ENCODE peak calls at places on chromosomes 5 and 9, in eight cellular contexts. One of them, this sample, is unnamed. For H3K4me1, the result is how much of the 10 kb centered on the place peaks cover.

GRCh38 chr9:23379842-23380241 is 446.2 kb downstream of the ELAVL2 start:
- DNase-seq in A549: no peak
- DNase-seq in kidney: no peak
- DNase-seq in Panc1: no peak
- DNase-seq in sigmoid colon: no peak
- DNase-seq in aorta: no peak
- DNase-seq in cardiac muscle cell: no peak
- DNase-seq in HAP-1: no peak
- DNase-seq in this sample: no peak

GRCh38 chr5:149780043-149780737 is 50.1 kb downstream of the PPARGC1B start:
- DNase-seq in cardiac muscle cell: no peak
- DNase-seq in aorta: peak
- DNase-seq in Panc1: no peak
- DNase-seq in HAP-1: no peak
- DNase-seq in A549: no peak
- DNase-seq in kidney: no peak
- DNase-seq in sigmoid colon: no peak
- DNase-seq in this sample: no peak

GRCh38 chr9:80285325-80285724 is 713.6 kb downstream of the TLE4 start:
- DNase-seq in Panc1: no peak
- DNase-seq in cardiac muscle cell: peak
- DNase-seq in sigmoid colon: no peak
- DNase-seq in kidney: no peak
- DNase-seq in HAP-1: no peak
- DNase-seq in A549: no peak
- DNase-seq in aorta: no peak
- DNase-seq in this sample: no peak

GRCh38 chr5:41517909-41518308 is 7.5 kb upstream of the PLCXD3 start:
- DNase-seq in aorta: no peak
- DNase-seq in sigmoid colon: no peak
- DNase-seq in A549: no peak
- DNase-seq in HAP-1: no peak
- DNase-seq in Panc1: no peak
- DNase-seq in cardiac muscle cell: peak
- DNase-seq in kidney: no peak
- DNase-seq in this sample: no peak

GRCh38 chr9:132769895-132770774 is 99.9 kb downstream of the GTF3C4 start:
- DNase-seq in aorta: peak
- DNase-seq in A549: peak
- DNase-seq in cardiac muscle cell: peak
- DNase-seq in HAP-1: no peak
- DNase-seq in sigmoid colon: peak
- DNase-seq in kidney: peak
- DNase-seq in Panc1: no peak
- DNase-seq in this sample: peak

GRCh38 chr5:151651997-151652645 is 34.6 kb downstream of the SPARC start:
- DNase-seq in aorta: peak
- DNase-seq in cardiac muscle cell: peak
- DNase-seq in kidney: peak
- DNase-seq in HAP-1: peak
- DNase-seq in Panc1: peak
- DNase-seq in sigmoid colon: peak
- DNase-seq in A549: peak
- DNase-seq in this sample: peak

GRCh38 chr9:92616199-92617129 is 53.5 kb downstream of the IPPK start:
- DNase-seq in sigmoid colon: peak
- DNase-seq in Panc1: no peak
- DNase-seq in aorta: no peak
- DNase-seq in HAP-1: no peak
- DNase-seq in A549: no peak
- DNase-seq in cardiac muscle cell: no peak
- DNase-seq in kidney: no peak
- DNase-seq in this sample: no peak

GRCh38 chr9:126443144-126443543 is 116.5 kb downstream of the MVB12B start:
- DNase-seq in aorta: no peak
- DNase-seq in cardiac muscle cell: no peak
- DNase-seq in HAP-1: no peak
- DNase-seq in A549: no peak
- DNase-seq in kidney: no peak
- DNase-seq in Panc1: no peak
- DNase-seq in sigmoid colon: peak
- DNase-seq in this sample: no peak

GRCh38 chr5:22431406-22431805 is 421.7 kb downstream of the CDH12 start:
- DNase-seq in sigmoid colon: no peak
- DNase-seq in cardiac muscle cell: no peak
- DNase-seq in Panc1: no peak
- DNase-seq in kidney: no peak
- DNase-seq in A549: peak
- DNase-seq in HAP-1: peak
- DNase-seq in aorta: no peak
- DNase-seq in this sample: no peak

GRCh38 chr5:76081811-76082783 is 1.1 kb upstream of the SV2C start:
- DNase-seq in A549: no peak
- DNase-seq in Panc1: no peak
- DNase-seq in kidney: peak
- DNase-seq in aorta: peak
- DNase-seq in HAP-1: no peak
- DNase-seq in cardiac muscle cell: no peak
- DNase-seq in sigmoid colon: no peak
- DNase-seq in this sample: peak

GRCh38 chr5:95697781-95698681 is 15.2 kb upstream of the SPATA9 start:
- DNase-seq in cardiac muscle cell: no peak
- DNase-seq in aorta: no peak
- DNase-seq in Panc1: no peak
- DNase-seq in HAP-1: no peak
- DNase-seq in kidney: no peak
- DNase-seq in sigmoid colon: no peak
- DNase-seq in A549: peak
- DNase-seq in this sample: no peak

GRCh38 chr9:94002316-94003140 is 47.4 kb upstream of the BARX1 start:
- DNase-seq in sigmoid colon: no peak
- DNase-seq in cardiac muscle cell: peak
- DNase-seq in HAP-1: peak
- DNase-seq in kidney: no peak
- DNase-seq in aorta: no peak
- DNase-seq in A549: peak
- DNase-seq in Panc1: peak
- DNase-seq in this sample: no peak

GRCh38 chr5:26578002-26578401 is 460.4 kb downstream of the CDH9 start:
- DNase-seq in A549: no peak
- DNase-seq in cardiac muscle cell: no peak
- DNase-seq in kidney: no peak
- DNase-seq in HAP-1: no peak
- DNase-seq in Panc1: no peak
- DNase-seq in sigmoid colon: no peak
- DNase-seq in aorta: no peak
- DNase-seq in this sample: no peak

GRCh38 chr9:105656131-105656921 is 5.9 kb upstream of the TAL2 start:
- DNase-seq in Panc1: no peak
- DNase-seq in A549: peak
- DNase-seq in cardiac muscle cell: no peak
- DNase-seq in kidney: peak
- DNase-seq in sigmoid colon: no peak
- DNase-seq in HAP-1: no peak
- DNase-seq in aorta: peak
- DNase-seq in this sample: no peak

GRCh38 chr5:179380211-179381035 is 35.2 kb upstream of the ADAMTS2 start:
- DNase-seq in Panc1: no peak
- DNase-seq in HAP-1: no peak
- DNase-seq in A549: no peak
- DNase-seq in aorta: peak
- DNase-seq in cardiac muscle cell: no peak
- DNase-seq in sigmoid colon: peak
- DNase-seq in kidney: peak
- DNase-seq in this sample: no peak

GRCh38 chr5:57383093-57383861 is 99.3 kb downstream of the ACTBL2 start:
- DNase-seq in A549: peak
- DNase-seq in Panc1: peak
- DNase-seq in HAP-1: no peak
- DNase-seq in kidney: no peak
- DNase-seq in sigmoid colon: no peak
- DNase-seq in cardiac muscle cell: peak
- DNase-seq in aorta: no peak
- DNase-seq in this sample: no peak

GRCh38 chr9:111974092-111974681 is 77.6 kb downstream of the UGCG start:
- DNase-seq in sigmoid colon: no peak
- DNase-seq in HAP-1: peak
- DNase-seq in kidney: no peak
- DNase-seq in cardiac muscle cell: peak
- DNase-seq in A549: no peak
- DNase-seq in Panc1: no peak
- DNase-seq in aorta: no peak
- DNase-seq in this sample: no peak

GRCh38 chr5:15525679-15526275 is 25.8 kb downstream of the FBXL7 start:
- DNase-seq in kidney: no peak
- DNase-seq in A549: no peak
- DNase-seq in aorta: no peak
- DNase-seq in sigmoid colon: no peak
- DNase-seq in cardiac muscle cell: peak
- DNase-seq in Panc1: no peak
- DNase-seq in HAP-1: no peak
- DNase-seq in this sample: no peak

GRCh38 chr5:66956439-66956838 is 240.2 kb downstream of the CD180 start:
- DNase-seq in Panc1: no peak
- DNase-seq in HAP-1: no peak
- DNase-seq in kidney: no peak
- DNase-seq in aorta: no peak
- DNase-seq in A549: no peak
- DNase-seq in sigmoid colon: no peak
- DNase-seq in cardiac muscle cell: no peak
- DNase-seq in this sample: no peak

GRCh38 chr5:132260714-132261615 is 3.5 kb downstream of the PDLIM4 start:
- DNase-seq in cardiac muscle cell: peak
- DNase-seq in kidney: peak
- DNase-seq in A549: no peak
- DNase-seq in HAP-1: no peak
- DNase-seq in sigmoid colon: peak
- DNase-seq in Panc1: no peak
- DNase-seq in aorta: peak
- DNase-seq in this sample: no peak

GRCh38 chr5:166671818-166672217 is 1619.6 kb upstream of the WWC1 start:
- DNase-seq in HAP-1: peak
- DNase-seq in sigmoid colon: no peak
- DNase-seq in A549: no peak
- DNase-seq in kidney: no peak
- DNase-seq in cardiac muscle cell: peak
- DNase-seq in aorta: no peak
- DNase-seq in Panc1: no peak
- DNase-seq in this sample: no peak

GRCh38 chr9:133188006-133188842 is 20.8 kb downstream of the OBP2B start:
- DNase-seq in kidney: peak
- DNase-seq in HAP-1: peak
- DNase-seq in A549: peak
- DNase-seq in sigmoid colon: peak
- DNase-seq in aorta: peak
- DNase-seq in cardiac muscle cell: no peak
- DNase-seq in Panc1: no peak
- DNase-seq in this sample: peak

GRCh38 chr5:177357459-177358332 is at the start of gene RGS14:
- DNase-seq in kidney: peak
- DNase-seq in cardiac muscle cell: peak
- DNase-seq in HAP-1: no peak
- DNase-seq in A549: no peak
- DNase-seq in aorta: no peak
- DNase-seq in sigmoid colon: no peak
- DNase-seq in Panc1: no peak
- DNase-seq in this sample: no peak

GRCh38 chr9:110130211-110130610 is 77.7 kb downstream of the C9orf152 start:
- DNase-seq in aorta: no peak
- DNase-seq in cardiac muscle cell: no peak
- DNase-seq in sigmoid colon: no peak
- DNase-seq in A549: no peak
- DNase-seq in HAP-1: no peak
- DNase-seq in Panc1: no peak
- DNase-seq in kidney: no peak
- DNase-seq in this sample: no peak
- H3K4me1 ChIP-seq in aorta: under half
- H3K4me1 ChIP-seq in cardiac muscle cell: half or more
- H3K4me1 ChIP-seq in sigmoid colon: half or more
- H3K4me1 ChIP-seq in A549: half or more
- H3K4me1 ChIP-seq in HAP-1: under half
- H3K4me1 ChIP-seq in Panc1: under half
- H3K4me1 ChIP-seq in kidney: under half
- H3K4me1 ChIP-seq in this sample: under half

DNA sequence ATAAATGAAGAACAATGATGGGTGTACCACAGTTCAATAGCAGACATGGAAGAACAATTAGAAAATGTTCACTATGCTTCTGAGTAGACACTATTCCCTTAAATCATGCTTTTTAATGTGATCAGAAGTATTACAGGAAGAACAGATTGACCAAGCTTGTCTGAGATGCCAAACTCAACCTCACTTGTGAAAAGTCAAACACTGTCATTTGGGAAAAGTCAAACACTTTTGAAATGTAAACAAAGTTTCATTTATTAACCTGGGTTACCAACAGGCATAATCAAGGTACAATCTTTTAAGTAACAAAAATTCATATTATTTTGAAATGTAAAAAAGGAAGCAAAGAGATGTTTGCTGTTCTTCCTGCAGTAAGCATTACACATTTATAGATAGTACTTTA is 19.2 kb downstream of the RAB14 start:
- DNase-seq in sigmoid colon: no peak
- DNase-seq in HAP-1: no peak
- DNase-seq in Panc1: no peak
- DNase-seq in aorta: no peak
- DNase-seq in kidney: no peak
- DNase-seq in cardiac muscle cell: no peak
- DNase-seq in A549: no peak
- DNase-seq in this sample: no peak
- H3K4me1 ChIP-seq in sigmoid colon: under half
- H3K4me1 ChIP-seq in HAP-1: under half
- H3K4me1 ChIP-seq in Panc1: under half
- H3K4me1 ChIP-seq in aorta: under half
- H3K4me1 ChIP-seq in kidney: under half
- H3K4me1 ChIP-seq in cardiac muscle cell: under half
- H3K4me1 ChIP-seq in A549: half or more
- H3K4me1 ChIP-seq in this sample: under half

GRCh38 chr9:121322737-121323448 is 47.2 kb downstream of the STOM start:
- DNase-seq in cardiac muscle cell: no peak
- DNase-seq in HAP-1: no peak
- DNase-seq in kidney: no peak
- DNase-seq in sigmoid colon: peak
- DNase-seq in aorta: no peak
- DNase-seq in Panc1: no peak
- DNase-seq in A549: no peak
- DNase-seq in this sample: no peak
- H3K4me1 ChIP-seq in cardiac muscle cell: under half
- H3K4me1 ChIP-seq in HAP-1: under half
- H3K4me1 ChIP-seq in kidney: under half
- H3K4me1 ChIP-seq in sigmoid colon: half or more
- H3K4me1 ChIP-seq in aorta: under half
- H3K4me1 ChIP-seq in Panc1: under half
- H3K4me1 ChIP-seq in A549: half or more
- H3K4me1 ChIP-seq in this sample: half or more

DNA sequence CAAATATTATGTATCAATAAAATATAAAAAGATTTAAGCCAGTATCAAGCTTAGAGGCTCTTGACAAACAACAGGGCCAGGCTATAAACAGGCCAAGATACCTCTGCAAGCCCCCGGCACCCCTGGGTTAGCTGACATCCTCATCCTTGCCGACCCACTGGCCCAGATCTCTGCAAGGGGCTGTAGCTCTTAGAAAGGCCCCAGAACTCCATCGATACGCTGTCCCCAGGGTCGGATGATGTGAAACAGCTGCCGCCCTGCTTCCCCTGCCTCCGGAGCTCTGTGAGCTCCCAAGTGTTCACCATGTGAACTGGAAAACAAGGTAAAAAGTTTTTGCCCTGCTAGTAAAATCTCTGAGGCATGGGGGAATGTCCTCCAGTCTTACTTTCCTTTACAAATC is 20.1 kb downstream of the SH3PXD2B start:
- DNase-seq in A549: no peak
- DNase-seq in Panc1: no peak
- DNase-seq in HAP-1: no peak
- DNase-seq in sigmoid colon: no peak
- DNase-seq in cardiac muscle cell: no peak
- DNase-seq in kidney: peak
- DNase-seq in aorta: peak
- DNase-seq in this sample: no peak
- H3K4me1 ChIP-seq in A549: under half
- H3K4me1 ChIP-seq in Panc1: under half
- H3K4me1 ChIP-seq in HAP-1: under half
- H3K4me1 ChIP-seq in sigmoid colon: under half
- H3K4me1 ChIP-seq in cardiac muscle cell: half or more
- H3K4me1 ChIP-seq in kidney: under half
- H3K4me1 ChIP-seq in aorta: under half
- H3K4me1 ChIP-seq in this sample: under half